ENCODE peak calls at places on chromosomes 12 and 14, in five cellular contexts. D is A549, I is tibial nerve, V is stomach, A is ovary. Y is an unnamed sample.
A peak's percentile ranks its signal among the peaks of the same experiment; 100 is the strongest.

GRCh38 chr12:40598073-40598472 is 94.2 kb upstream of the CNTN1 start:
- DNase-seq in D (no peak), I (no peak), V (no peak), A (no peak), Y (no peak)

GRCh38 chr14:42140831-42141279 is 534.2 kb downstream of the LRFN5 start:
- DNase-seq in D (peak; percentile 4), I (no peak), V (no peak), A (no peak), Y (no peak)

GRCh38 chr12:121805171-121805687 is 1.4 kb downstream of the SETD1B start:
- DNase-seq in D (no peak), I (no peak), V (no peak), A (peak; percentile 45), Y (no peak)

GRCh38 chr12:66848967-66849366 is 170.1 kb upstream of the GRIP1 start:
- DNase-seq in D (no peak), I (no peak), V (no peak), A (no peak), Y (no peak)

GRCh38 chr12:132942611-132943010 is 13.5 kb downstream of the ZNF605 start:
- DNase-seq in D (no peak), I (no peak), V (no peak), A (no peak), Y (no peak)

GRCh38 chr14:96176811-96177211 is 27.8 kb upstream of the BDKRB2 start:
- DNase-seq in D (no peak), I (peak; percentile 72), V (no peak), A (peak; percentile 62), Y (no peak)

GRCh38 chr12:122999196-122999946 is 18.9 kb downstream of the ARL6IP4 start:
- DNase-seq in D (no peak), I (no peak), V (no peak), A (no peak), Y (no peak)

GRCh38 chr12:3684449-3685051 is 68.4 kb downstream of the CRACR2A start:
- DNase-seq in D (no peak), I (no peak), V (no peak), A (peak; percentile 47), Y (no peak)

GRCh38 chr14:90839889-90840266 is 23.6 kb upstream of the TTC7B start:
- DNase-seq in D (no peak), I (no peak), V (no peak), A (no peak), Y (no peak)

GRCh38 chr12:45232771-45233372 is 17.0 kb downstream of the ANO6 start:
- DNase-seq in D (peak; percentile 92), I (no peak), V (peak; percentile 27), A (peak; percentile 20), Y (no peak)

GRCh38 chr12:46354799-46355194 is 17.8 kb downstream of the SLC38A2 start:
- DNase-seq in D (no peak), I (no peak), V (no peak), A (no peak), Y (no peak)

GRCh38 chr12:132665794-132666193 is 21.3 kb downstream of the POLE start:
- DNase-seq in D (no peak), I (no peak), V (no peak), A (no peak), Y (no peak)

GRCh38 chr12:89756100-89756637 is 47.5 kb upstream of the ATP2B1 start:
- DNase-seq in D (no peak), I (no peak), V (no peak), A (no peak), Y (no peak)

GRCh38 chr12:103840399-103840880 is 594 bp downstream of the NT5DC3 start:
- DNase-seq in D (peak; percentile 32), I (no peak), V (no peak), A (peak; percentile 30), Y (peak; percentile 21)

GRCh38 chr12:4215862-4216541 is 57.6 kb upstream of the CCND2 start:
- DNase-seq in D (no peak), I (no peak), V (no peak), A (no peak), Y (no peak)

DNA sequence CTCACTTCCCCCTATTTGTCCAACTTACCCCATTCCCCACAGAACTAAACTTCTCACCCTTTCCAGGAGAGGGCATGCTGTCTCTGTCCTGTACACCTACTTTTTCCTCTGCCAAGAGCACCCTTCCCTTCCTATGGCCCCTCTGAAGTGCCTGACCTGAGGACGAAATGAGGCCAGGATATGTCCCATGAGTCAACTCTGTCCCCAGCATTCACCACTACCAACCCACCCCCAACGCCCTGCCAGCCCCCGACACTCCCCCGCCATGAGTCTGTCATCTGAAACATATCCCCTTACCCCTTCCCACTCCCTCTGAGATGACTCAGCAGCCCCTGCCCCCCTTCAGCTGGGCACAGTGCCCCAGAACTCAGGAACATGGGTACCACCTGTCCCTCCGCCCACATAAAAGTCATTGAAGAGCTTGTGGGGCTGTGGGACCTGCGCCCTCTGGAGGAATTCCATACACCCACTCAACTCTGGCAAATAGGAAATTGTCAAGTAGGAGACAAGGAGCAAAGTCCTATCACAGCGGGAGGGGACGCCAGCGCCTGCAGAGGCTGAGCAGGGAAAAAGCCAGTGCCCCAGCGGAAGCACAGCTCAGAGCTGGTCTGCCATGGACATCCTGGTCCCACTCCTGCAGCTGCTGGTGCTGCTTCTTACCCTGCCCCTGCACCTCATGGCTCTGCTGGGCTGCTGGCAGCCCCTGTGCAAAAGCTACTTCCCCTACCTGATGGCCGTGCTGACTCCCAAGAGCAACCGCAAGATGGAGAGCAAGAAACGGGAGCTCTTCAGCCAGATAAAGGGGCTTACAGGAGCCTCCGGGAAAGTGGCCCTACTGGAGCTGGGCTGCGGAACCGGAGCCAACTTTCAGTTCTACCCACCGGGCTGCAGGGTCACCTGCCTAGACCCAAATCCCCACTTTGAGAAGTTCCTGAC is 26.3 kb downstream of the ITGA7 start:
- DNase-seq in D (peak; percentile 90), I (no peak), V (peak; percentile 71), A (no peak), Y (peak; percentile 85)
- TF ChIP-seq EP300 in D (no peak), I (peak; percentile 14), V (no peak), A (no peak), Y (no peak)

GRCh38 chr12:51395283-51396230 is 4.4 kb upstream of the GALNT6 start:
- DNase-seq in D (no peak), I (no peak), V (no peak), A (no peak), Y (no peak)

GRCh38 chr12:51391047-51391837 is at the start of gene GALNT6:
- DNase-seq in D (peak; percentile 51), I (no peak), V (peak; percentile 82), A (no peak), Y (peak; percentile 87)

GRCh38 chr12:51393676-51394545 is 2.7 kb upstream of the GALNT6 start:
- DNase-seq in D (no peak), I (no peak), V (no peak), A (no peak), Y (peak; percentile 28)

GRCh38 chr12:51390457-51391046 is 654 bp downstream of the GALNT6 start:
- DNase-seq in D (no peak), I (no peak), V (no peak), A (no peak), Y (no peak)

DNA sequence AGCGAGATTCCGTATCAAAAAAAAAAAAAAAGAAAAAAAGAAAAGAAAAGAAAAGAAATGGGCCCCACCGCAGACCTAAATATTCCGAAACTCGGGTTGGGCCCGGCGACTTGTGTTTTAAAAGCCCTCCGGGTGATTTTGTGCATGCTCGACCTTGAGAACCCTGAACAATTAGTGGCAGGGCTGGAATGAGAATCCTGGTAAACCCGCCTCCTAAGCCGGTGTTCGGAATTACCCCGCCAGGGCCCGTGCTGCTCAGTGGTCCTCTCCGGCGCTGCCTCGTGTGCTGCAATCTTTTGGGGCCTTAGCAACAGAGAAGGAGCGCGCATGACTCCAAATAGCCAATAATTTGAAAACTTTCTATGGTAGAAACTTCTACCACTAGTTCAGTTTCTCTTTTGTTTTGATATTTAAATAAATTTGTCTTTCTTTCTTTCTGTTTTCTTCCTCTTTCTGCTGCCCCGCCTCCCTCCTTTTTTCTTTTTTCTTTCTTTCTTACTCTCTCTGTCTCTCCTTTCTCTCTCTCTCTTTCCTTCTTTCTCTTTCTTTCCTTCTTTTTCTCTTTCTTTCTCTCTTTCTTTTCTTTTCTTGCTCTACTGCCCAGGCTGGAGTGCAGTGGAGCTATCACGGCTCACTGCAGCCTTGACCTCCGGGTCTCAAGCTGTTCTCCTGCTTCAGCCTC is 1.5 kb upstream of the GALNT6 start:
- DNase-seq in D (no peak), I (no peak), V (no peak), A (no peak), Y (peak; percentile 39)
- H3K4me3 ChIP-seq in D (no peak overlapping the region), I (peak overlapping the region; percentile 54), V (peak overlapping the region; percentile 53), A (no peak overlapping the region), Y (no peak overlapping the region)

GRCh38 chr14:58281969-58282368 is 16.4 kb upstream of the ARID4A start:
- DNase-seq in D (no peak), I (no peak), V (no peak), A (no peak), Y (no peak)

GRCh38 chr14:58282925-58283593 is 15.3 kb upstream of the ARID4A start:
- DNase-seq in D (no peak), I (no peak), V (no peak), A (no peak), Y (no peak)

GRCh38 chr14:58278177-58278576 is 20.2 kb upstream of the ARID4A start:
- DNase-seq in D (no peak), I (no peak), V (no peak), A (no peak), Y (no peak)

GRCh38 chr14:58283730-58284129 is 14.6 kb upstream of the ARID4A start:
- DNase-seq in D (no peak), I (no peak), V (no peak), A (no peak), Y (no peak)

DNA sequence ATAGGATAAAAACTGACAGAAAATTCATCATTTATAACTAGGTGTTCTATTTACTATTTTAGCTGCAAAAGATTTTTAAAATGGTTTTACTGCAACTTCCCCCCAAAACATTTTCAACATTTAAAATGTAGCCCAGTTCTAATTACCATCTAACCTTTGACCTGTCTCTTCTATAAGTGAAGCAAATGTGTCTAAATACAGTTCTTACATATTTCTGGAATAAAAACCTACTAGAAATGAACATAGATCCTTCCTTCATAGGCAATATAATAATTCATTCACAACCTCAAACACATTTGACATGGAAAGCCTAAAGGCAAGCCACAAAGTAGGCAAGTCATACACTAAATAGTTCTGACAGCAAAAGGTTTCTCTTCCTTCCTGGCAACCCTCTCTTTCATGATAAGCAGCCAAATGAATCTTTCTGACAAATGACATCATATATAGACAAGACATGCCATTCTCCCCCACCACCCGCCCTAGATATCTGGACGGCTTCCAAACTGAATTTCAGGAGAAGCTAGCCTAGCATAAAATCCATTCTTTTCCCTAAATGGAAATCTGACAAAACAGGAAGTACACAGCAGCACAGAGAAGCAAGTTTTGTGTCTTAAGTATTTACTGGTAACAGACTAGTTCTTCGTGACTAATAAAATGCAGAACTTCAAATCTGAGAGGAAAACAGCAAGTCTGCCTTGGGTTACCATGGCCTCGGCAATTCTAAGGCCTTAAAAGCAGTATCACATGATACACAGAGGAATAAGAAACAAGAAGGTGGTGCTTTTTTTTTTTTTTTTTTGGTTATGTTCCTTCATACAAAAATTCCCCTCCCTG is 17.2 kb upstream of the ARID4A start:
- DNase-seq in D (peak; percentile 28), I (no peak), V (no peak), A (no peak), Y (peak; percentile 44)
- TF ChIP-seq EP300 in D (no peak), I (peak; percentile 62), V (no peak), A (no peak), Y (no peak)

GRCh38 chr14:75428230-75429104 is 645 bp downstream of the JDP2 start:
- DNase-seq in D (peak; percentile 46), I (no peak), V (peak; percentile 51), A (peak; percentile 39), Y (peak; percentile 63)

GRCh38 chr14:75425443-75425842 is 2.4 kb upstream of the JDP2 start:
- DNase-seq in D (no peak), I (no peak), V (no peak), A (no peak), Y (no peak)

GRCh38 chr14:75426332-75427125 is 1.3 kb upstream of the JDP2 start:
- DNase-seq in D (no peak), I (no peak), V (no peak), A (no peak), Y (no peak)

GRCh38 chr14:75427482-75428229 is at the start of gene JDP2:
- DNase-seq in D (peak; percentile 64), I (peak; percentile 90), V (peak; percentile 92), A (peak; percentile 92), Y (peak; percentile 94)

GRCh38 chr14:75427126-75427481 is 718 bp upstream of the JDP2 start:
- DNase-seq in D (no peak), I (no peak), V (no peak), A (peak; percentile 32), Y (peak; percentile 33)
- H3K4me3 ChIP-seq in D (peak overlapping the region; percentile 83), I (peak overlapping the region; percentile 83), V (peak overlapping the region; percentile 72), A (peak overlapping the region; percentile 62), Y (peak overlapping the region; percentile 23)

Y was measured in transverse colon.